ENCODE peak calls at places on chromosomes 2 and 18, in four cellular contexts. O, S, B and J are unnamed samples.

GRCh38 chr2:110770696-110771425 is 38.5 kb downstream of the ACOXL start:
- DNase-seq in O (peak; percentile 44), S (no peak), B (no peak), J (peak; percentile 87)

GRCh38 chr18:27964811-27965210 is 212.1 kb downstream of the CDH2 start:
- DNase-seq in O (no peak), S (no peak), B (no peak), J (no peak)

GRCh38 chr18:26089247-26090129 is 925 bp downstream of the SS18 start:
- DNase-seq in O (peak; percentile 12), S (no peak), B (peak; percentile 34), J (peak; percentile 43)

GRCh38 chr18:713135-713490 is 683 bp upstream of the ENOSF1 start:
- DNase-seq in O (no peak), S (no peak), B (no peak), J (no peak)

GRCh38 chr2:143545643-143546275 is 416.5 kb downstream of the ARHGAP15 start:
- DNase-seq in O (no peak), S (no peak), B (no peak), J (no peak)

GRCh38 chr18:76668546-76668945 is 153.8 kb upstream of the ZNF236 start:
- DNase-seq in O (no peak), S (no peak), B (no peak), J (no peak)

GRCh38 chr18:10182009-10182624 is 268.3 kb downstream of the VAPA start:
- DNase-seq in O (no peak), S (no peak), B (no peak), J (no peak)

GRCh38 chr18:76989647-76990190 is 142.9 kb downstream of the MBP start:
- DNase-seq in O (no peak), S (no peak), B (no peak), J (no peak)

GRCh38 chr2:23824777-23825212 is 102.1 kb downstream of the ATAD2B start:
- DNase-seq in O (peak; percentile 25), S (no peak), B (no peak), J (peak; percentile 31)

GRCh38 chr2:88735853-88736252 is 44.4 kb downstream of the RPIA start:
- DNase-seq in O (no peak), S (no peak), B (peak; percentile 47), J (peak; percentile 14)

GRCh38 chr2:235925250-235925919 is 242.8 kb downstream of the GBX2 start:
- DNase-seq in O (no peak), S (no peak), B (no peak), J (no peak)

GRCh38 chr2:23414876-23415275 is 29.9 kb downstream of the KLHL29 start:
- DNase-seq in O (no peak), S (no peak), B (no peak), J (no peak)